ENCODE peak calls at places on chromosomes 7 and 10, in eight cellular contexts. O is HFFc6, E is endodermal cell, X is heart right ventricle, G is sigmoid colon, U is left ventricle myocardium inferior, H is fibroblast of mammary gland, N is H1. A is an unnamed sample.
A peak's percentile ranks its signal among the peaks of the same experiment; 100 is the strongest.

GRCh38 chr10:6958254-6958653 is 378.2 kb upstream of the PRKCQ start:
- DNase-seq in O (no peak), E (no peak), X (no peak), G (no peak), U (no peak), H (no peak), N (no peak), A (no peak)

GRCh38 chr10:51459476-51459875 is 239.9 kb downstream of the CSTF2T start:
- DNase-seq in O (no peak), E (no peak), X (no peak), G (no peak), U (no peak), H (no peak), N (no peak), A (no peak)

GRCh38 chr10:60172363-60172990 is 217.2 kb downstream of the ANK3 start:
- DNase-seq in O (no peak), E (no peak), X (no peak), G (no peak), U (no peak), H (no peak), N (no peak), A (no peak)

GRCh38 chr7:36055207-36055606 is 97.8 kb upstream of the EEPD1 start:
- DNase-seq in O (no peak), E (no peak), X (no peak), G (no peak), U (no peak), H (no peak), N (no peak), A (no peak)

GRCh38 chr7:43501881-43502280 is 81.0 kb upstream of the STK17A start:
- DNase-seq in O (peak; percentile 59), E (no peak), X (no peak), G (no peak), U (no peak), H (peak; percentile 36), N (no peak), A (no peak)

GRCh38 chr7:23394828-23395227 is 75.5 kb downstream of the IGF2BP3 start:
- DNase-seq in O (no peak), E (no peak), X (no peak), G (no peak), U (no peak), H (peak; percentile 12), N (no peak), A (no peak)

GRCh38 chr7:30548762-30549344 is 44.2 kb upstream of the GGCT start:
- DNase-seq in O (peak; percentile 60), E (peak; percentile 91), X (peak; percentile 26), G (peak; percentile 71), U (peak; percentile 41), H (peak; percentile 70), N (no peak), A (no peak)

GRCh38 chr7:27953361-27953760 is 213.4 kb downstream of the TAX1BP1 start:
- DNase-seq in O (no peak), E (no peak), X (no peak), G (no peak), U (no peak), H (peak; percentile 14), N (no peak), A (no peak)

GRCh38 chr7:91504919-91505318 is 240.7 kb downstream of the FZD1 start:
- DNase-seq in O (no peak), E (no peak), X (no peak), G (no peak), U (no peak), H (no peak), N (no peak), A (no peak)

GRCh38 chr10:90857635-90858488 is at the start of gene HTR7:
- DNase-seq in O (peak; percentile 13), E (peak; percentile 90), X (peak; percentile 65), G (peak; percentile 70), U (peak; percentile 65), H (peak; percentile 33), N (no peak), A (peak; percentile 89)

GRCh38 chr10:28054211-28054888 is 55.5 kb upstream of the ODAD2 start:
- DNase-seq in O (peak; percentile 99), E (no peak), X (no peak), G (no peak), U (no peak), H (peak; percentile 92), N (no peak), A (no peak)

GRCh38 chr10:122876493-122876855 is 2.9 kb downstream of the FAM24B start:
- DNase-seq in O (no peak), E (no peak), X (no peak), G (no peak), U (no peak), H (no peak), N (no peak), A (no peak)

GRCh38 chr7:136139392-136139791 is 162.2 kb upstream of the MTPN start:
- DNase-seq in O (no peak), E (no peak), X (no peak), G (no peak), U (no peak), H (no peak), N (no peak), A (no peak)

GRCh38 chr7:21869785-21870402 is 75.8 kb downstream of the CDCA7L start:
- DNase-seq in O (peak; percentile 38), E (peak; percentile 62), X (no peak), G (no peak), U (no peak), H (no peak), N (no peak), A (no peak)

GRCh38 chr7:132179681-132180080 is 396.6 kb downstream of the PLXNA4 start:
- DNase-seq in O (no peak), E (no peak), X (no peak), G (peak; percentile 50), U (no peak), H (no peak), N (no peak), A (no peak)

GRCh38 chr10:74011762-74012161 is 13.8 kb downstream of the VCL start:
- DNase-seq in O (peak; percentile 78), E (no peak), X (no peak), G (no peak), U (no peak), H (peak; percentile 90), N (no peak), A (no peak)

GRCh38 chr7:33849004-33849403 is 56.3 kb upstream of the BMPER start:
- DNase-seq in O (peak; percentile 36), E (no peak), X (no peak), G (no peak), U (no peak), H (peak; percentile 81), N (no peak), A (no peak)

GRCh38 chr7:98221611-98222532 is 10.6 kb downstream of the BHLHA15 start:
- DNase-seq in O (no peak), E (no peak), X (no peak), G (peak; percentile 60), U (peak; percentile 9), H (no peak), N (no peak), A (no peak)

DNA sequence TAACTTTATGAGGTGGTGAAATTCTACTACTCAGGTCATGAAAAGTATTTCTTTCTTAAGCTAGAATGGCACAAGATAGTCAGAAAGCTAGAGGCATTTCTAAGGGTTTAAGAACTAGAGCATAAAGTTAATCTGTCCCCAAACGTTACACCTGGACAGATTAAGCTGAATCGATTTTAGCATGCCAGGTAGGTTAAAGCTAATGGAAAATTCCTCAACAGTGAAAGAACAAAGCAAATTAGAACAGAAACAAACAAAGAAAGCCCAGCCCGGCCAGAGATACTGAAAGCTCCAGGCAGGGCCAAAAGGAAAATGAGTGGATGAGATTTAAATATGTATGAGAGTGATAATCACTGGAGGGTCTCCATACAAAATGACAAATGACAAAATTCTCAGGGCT is 293.8 kb downstream of the CALN1 start:
- DNase-seq in O (no peak), E (no peak), X (no peak), G (no peak), U (no peak), H (no peak), N (no peak), A (no peak)
- TF ChIP-seq CTCF in O (no peak), E (no peak), X (no peak), G (no peak), U (no peak), H (no peak), N (no peak), A (no peak)

GRCh38 chr7:52925332-52925731 is 110.1 kb upstream of the POM121L12 start:
- DNase-seq in O (no peak), E (peak; percentile 64), X (no peak), G (no peak), U (no peak), H (no peak), N (peak; percentile 2), A (no peak)
- TF ChIP-seq CTCF in O (no peak), E (peak; percentile 59), X (no peak), G (no peak), U (no peak), H (no peak), N (peak; percentile 67), A (no peak)

DNA sequence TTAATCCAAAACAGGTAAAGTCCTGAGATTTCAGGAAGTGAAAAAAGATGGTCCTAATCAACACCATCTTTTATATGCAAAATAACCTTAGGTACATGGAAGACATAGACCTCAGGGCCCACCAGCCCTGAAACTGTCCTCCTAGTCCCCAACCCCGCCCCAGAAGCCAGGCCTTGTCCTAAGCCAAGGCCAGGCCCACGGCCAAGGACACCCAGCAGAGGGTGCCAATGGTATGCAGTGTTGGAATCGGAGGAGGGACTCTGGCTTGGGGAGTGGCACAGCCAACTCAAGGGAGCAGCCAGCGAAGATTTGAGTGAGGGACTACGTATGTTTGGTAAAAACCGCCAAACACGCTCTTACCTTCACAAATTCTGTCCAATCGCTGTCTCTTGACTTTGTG is 96.7 kb downstream of the ZRANB1 start:
- DNase-seq in O (peak; percentile 26), E (peak; percentile 87), X (peak; percentile 65), G (no peak), U (peak; percentile 60), H (no peak), N (no peak), A (no peak)
- TF ChIP-seq CTCF in O (peak; percentile 55), E (peak; percentile 63), X (no peak), G (no peak), U (peak; percentile 40), H (no peak), N (peak; percentile 36), A (peak; percentile 25)

GRCh38 chr7:1093506-1093850 is 5.6 kb downstream of the GPER1 start:
- DNase-seq in O (no peak), E (no peak), X (no peak), G (no peak), U (no peak), H (no peak), N (no peak), A (no peak)
- TF ChIP-seq CTCF in O (no peak), E (no peak), X (no peak), G (no peak), U (no peak), H (no peak), N (no peak), A (no peak)

DNA sequence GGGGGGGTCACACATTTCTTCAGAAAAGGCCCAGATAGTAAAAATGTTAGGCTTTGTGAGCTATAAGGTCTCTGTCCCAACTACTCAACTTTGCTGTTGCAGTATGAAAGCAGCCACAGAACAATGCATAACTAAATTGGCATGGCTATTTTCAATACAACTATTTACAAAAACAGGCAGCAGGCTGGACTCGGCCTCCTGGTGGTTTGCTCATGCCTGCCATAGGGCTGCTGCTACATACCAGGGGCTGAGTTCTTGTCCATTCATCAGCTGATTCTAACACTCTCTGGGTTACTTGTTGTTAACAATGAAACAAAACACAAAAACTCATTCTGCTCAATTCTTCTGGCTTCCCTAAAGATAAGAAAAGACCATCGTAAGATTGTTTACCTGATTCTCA is 109.4 kb upstream of the ADAM12 start:
- DNase-seq in O (no peak), E (no peak), X (no peak), G (no peak), U (no peak), H (no peak), N (no peak), A (no peak)
- TF ChIP-seq CTCF in O (no peak), E (peak; percentile 29), X (no peak), G (no peak), U (no peak), H (no peak), N (no peak), A (no peak)